ENCODE peak calls at places on chromosomes 7 and 10, in five cellular contexts. J is HS-5; B is NCI-H460; H is NCI-H345; L is activated T-helper 9 cell treated with anti-CD3 and anti-CD28 coated beads, Interleukin-2, amount 50 U/mL, for 16 hours. A is an unnamed sample.

GRCh38 chr7:87935373-87935706 is 1.3 kb downstream of the ADAM22 start:
- DNase-seq in J (no peak), B (no peak), H (no peak), L (no peak), A (peak)

GRCh38 chr7:24609059-24609458 is 35.8 kb downstream of the PALS2 start:
- DNase-seq in J (no peak), B (no peak), H (no peak), L (no peak), A (no peak)

GRCh38 chr10:119405505-119405807 is 137.1 kb downstream of the RGS10 start:
- DNase-seq in J (no peak), B (no peak), H (no peak), L (no peak), A (no peak)

GRCh38 chr7:143322646-143323343 is 6.9 kb downstream of the CLCN1 start:
- DNase-seq in J (no peak), B (no peak), H (no peak), L (no peak), A (peak)

GRCh38 chr10:44376504-44377099 is 8.3 kb downstream of the CXCL12 start:
- DNase-seq in J (no peak), B (no peak), H (no peak), L (no peak), A (no peak)

GRCh38 chr10:128498746-128499145 is 372.5 kb upstream of the MKI67 start:
- DNase-seq in J (no peak), B (no peak), H (no peak), L (no peak), A (no peak)

GRCh38 chr7:114082934-114083647 is 164.3 kb upstream of the PPP1R3A start:
- DNase-seq in J (no peak), B (no peak), H (no peak), L (no peak), A (peak)

GRCh38 chr10:128527730-128528129 is 401.5 kb upstream of the MKI67 start:
- DNase-seq in J (no peak), B (no peak), H (no peak), L (no peak), A (no peak)